ENCODE peak calls at places on chromosome 2, in nine cellular contexts. L is uterus, T is H1, C is tibial nerve, D is IMR-90, P is lower leg skin, W is A549, X is sigmoid colon, U is spleen. N is an unnamed sample.
A peak's percentile ranks its signal among the peaks of the same experiment; 100 is the strongest.

GRCh38 chr2:134080759-134081158 is 173.1 kb upstream of the MGAT5 start:
- DNase-seq in L (no peak), T (no peak), C (no peak), D (no peak), P (no peak), W (no peak), X (no peak), U (no peak), N (no peak)

GRCh38 chr2:143936758-143937562 is 583.0 kb downstream of the ZEB2 start:
- DNase-seq in L (peak; percentile 23), T (peak; percentile 77), C (no peak), D (peak; percentile 31), P (no peak), W (no peak), X (peak; percentile 61), U (peak; percentile 81), N (no peak)

GRCh38 chr2:120594856-120595685 is 140.6 kb upstream of the GLI2 start:
- DNase-seq in L (no peak), T (no peak), C (no peak), D (no peak), P (peak; percentile 59), W (peak; percentile 10), X (no peak), U (peak; percentile 53), N (no peak)

GRCh38 chr2:189899101-189899500 is 114.9 kb downstream of the PMS1 start:
- DNase-seq in L (no peak), T (no peak), C (no peak), D (peak; percentile 12), P (no peak), W (no peak), X (no peak), U (no peak), N (no peak)

GRCh38 chr2:30732376-30732775 is 74.9 kb downstream of the CAPN13 start:
- DNase-seq in L (no peak), T (no peak), C (no peak), D (no peak), P (no peak), W (no peak), X (peak; percentile 53), U (peak; percentile 58), N (no peak)

GRCh38 chr2:20241973-20242726 is 17.2 kb upstream of the SDC1 start:
- DNase-seq in L (no peak), T (peak; percentile 93), C (no peak), D (no peak), P (no peak), W (peak; percentile 50), X (peak; percentile 58), U (no peak), N (no peak)

GRCh38 chr2:121129692-121130091 is 155.3 kb downstream of the TFCP2L1 start:
- DNase-seq in L (no peak), T (no peak), C (no peak), D (no peak), P (no peak), W (no peak), X (no peak), U (no peak), N (no peak)

GRCh38 chr2:15042824-15043223 is 410.3 kb downstream of the LRATD1 start:
- DNase-seq in L (no peak), T (no peak), C (no peak), D (peak; percentile 98), P (no peak), W (no peak), X (peak; percentile 93), U (no peak), N (no peak)

GRCh38 chr2:162480067-162480466 is 136.1 kb downstream of the GCA start:
- DNase-seq in L (no peak), T (no peak), C (no peak), D (no peak), P (no peak), W (no peak), X (no peak), U (no peak), N (no peak)

GRCh38 chr2:18413794-18414396 is 146.6 kb downstream of the RDH14 start:
- DNase-seq in L (peak; percentile 52), T (no peak), C (peak; percentile 27), D (peak; percentile 89), P (peak; percentile 65), W (peak; percentile 63), X (peak; percentile 76), U (no peak), N (no peak)

GRCh38 chr2:47485751-47486300 is 82.9 kb downstream of the MSH2 start:
- DNase-seq in L (no peak), T (no peak), C (no peak), D (peak; percentile 30), P (no peak), W (no peak), X (no peak), U (no peak), N (no peak)

GRCh38 chr2:209008636-209009287 is 415.1 kb upstream of the MAP2 start:
- DNase-seq in L (no peak), T (no peak), C (no peak), D (no peak), P (no peak), W (no peak), X (no peak), U (no peak), N (no peak)

GRCh38 chr2:105454801-105455485 is 56.1 kb upstream of the FHL2 start:
- DNase-seq in L (no peak), T (no peak), C (peak; percentile 26), D (peak; percentile 61), P (no peak), W (peak; percentile 50), X (no peak), U (no peak), N (no peak)

GRCh38 chr2:38190542-38191218 is 114.7 kb upstream of the CYP1B1 start:
- DNase-seq in L (no peak), T (no peak), C (peak; percentile 6), D (peak; percentile 47), P (no peak), W (no peak), X (no peak), U (no peak), N (no peak)

GRCh38 chr2:235594041-235594440 is 100.2 kb downstream of the AGAP1 start:
- DNase-seq in L (no peak), T (no peak), C (no peak), D (peak; percentile 89), P (no peak), W (peak; percentile 35), X (no peak), U (no peak), N (no peak)

GRCh38 chr2:126304147-126304546 is 351.8 kb upstream of the GYPC start:
- DNase-seq in L (no peak), T (no peak), C (no peak), D (no peak), P (no peak), W (no peak), X (no peak), U (no peak), N (no peak)

GRCh38 chr2:9803023-9803805 is 40.1 kb upstream of the TAF1B start:
- DNase-seq in L (no peak), T (no peak), C (no peak), D (no peak), P (no peak), W (no peak), X (peak; percentile 58), U (peak; percentile 63), N (no peak)

GRCh38 chr2:23425886-23426283 is 40.9 kb downstream of the KLHL29 start:
- DNase-seq in L (no peak), T (peak; percentile 42), C (no peak), D (peak; percentile 75), P (peak; percentile 32), W (no peak), X (no peak), U (peak; percentile 64), N (no peak)

GRCh38 chr2:237132799-237133198 is 47.1 kb downstream of the COPS8 start:
- DNase-seq in L (no peak), T (peak; percentile 62), C (no peak), D (no peak), P (peak; percentile 14), W (peak; percentile 15), X (no peak), U (no peak), N (peak; percentile 32)
- TF ChIP-seq CTCF in L (no peak), T (peak; percentile 52), C (no peak), D (peak; percentile 10), P (no peak), W (peak; percentile 26), X (no peak), U (peak; percentile 31), N (no peak)

GRCh38 chr2:27049422-27050280 is 1.8 kb upstream of the AGBL5 start:
- DNase-seq in L (peak; percentile 48), T (no peak), C (no peak), D (no peak), P (no peak), W (peak; percentile 70), X (peak; percentile 78), U (peak; percentile 91), N (no peak)
- TF ChIP-seq POLR2A in L (no peak), T (no peak), C (no peak), D (no peak), P (no peak), W (no peak), X (no peak), U (no peak), N (no peak)

GRCh38 chr2:223900066-223900465 is 45.1 kb downstream of the WDFY1 start:
- DNase-seq in L (no peak), T (no peak), C (no peak), D (no peak), P (no peak), W (no peak), X (no peak), U (no peak), N (no peak)

GRCh38 chr2:223900531-223900930 is 44.6 kb downstream of the WDFY1 start:
- DNase-seq in L (no peak), T (no peak), C (no peak), D (no peak), P (no peak), W (no peak), X (no peak), U (no peak), N (no peak)

GRCh38 chr2:223897669-223898314 is 47.3 kb downstream of the WDFY1 start:
- DNase-seq in L (no peak), T (no peak), C (no peak), D (no peak), P (no peak), W (no peak), X (no peak), U (no peak), N (no peak)

GRCh38 chr2:223901311-223901710 is 43.8 kb downstream of the WDFY1 start:
- DNase-seq in L (no peak), T (no peak), C (no peak), D (no peak), P (no peak), W (no peak), X (no peak), U (no peak), N (no peak)

DNA sequence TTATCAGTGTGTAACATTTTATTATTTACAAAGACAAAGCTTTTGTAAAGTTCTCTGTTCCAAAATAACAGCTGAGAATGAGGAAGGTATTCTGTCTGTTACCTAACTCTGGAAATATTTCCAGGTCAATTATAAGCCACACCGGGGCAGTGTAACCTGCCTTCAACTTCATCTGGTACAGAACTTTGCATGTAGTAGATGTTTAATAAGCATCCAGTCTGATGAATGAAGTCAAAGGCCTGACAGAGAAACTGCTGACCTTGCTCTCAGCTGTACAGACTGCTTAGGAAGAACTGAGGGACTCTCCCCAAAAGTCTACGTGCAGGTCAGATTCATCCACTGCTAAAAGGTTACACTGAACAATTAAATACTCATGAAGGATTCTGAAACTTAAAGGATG is 43.3 kb downstream of the WDFY1 start:
- DNase-seq in L (no peak), T (no peak), C (no peak), D (no peak), P (no peak), W (no peak), X (no peak), U (no peak), N (no peak)
- TF ChIP-seq CTCF in L (no peak), T (no peak), C (no peak), D (no peak), P (no peak), W (no peak), X (no peak), U (no peak), N (no peak)

GRCh38 chr2:27212626-27213471 is 781 bp upstream of the SLC5A6 start:
- DNase-seq in L (no peak), T (no peak), C (peak; percentile 26), D (peak; percentile 76), P (no peak), W (peak; percentile 66), X (peak; percentile 35), U (no peak), N (no peak)
- TF ChIP-seq POLR2A in L (no peak), T (no peak), C (no peak), D (no peak), P (no peak), W (peak; percentile 38), X (no peak), U (no peak), N (no peak)